ENCODE peak calls at places on chromosome 14, in six cellular contexts. T is SK-N-SH, K is transverse colon, W is esophagus muscularis mucosa, D is H1, J is HepG2. F is an unnamed sample.

GRCh38 chr14:45559626-45560025 is 306.6 kb upstream of the MIS18BP1 start:
- DNase-seq in T (no peak), K (no peak), W (no peak), D (no peak), J (no peak), F (no peak)

GRCh38 chr14:31205681-31206535 is 1.7 kb downstream of the HECTD1 start:
- DNase-seq in T (peak), K (no peak), W (no peak), D (no peak), J (peak), F (no peak)

GRCh38 chr14:26389646-26390508 is 208.0 kb downstream of the NOVA1 start:
- DNase-seq in T (no peak), K (no peak), W (no peak), D (no peak), J (no peak), F (no peak)

GRCh38 chr14:44463386-44464004 is 43.6 kb downstream of the FSCB start:
- DNase-seq in T (no peak), K (no peak), W (no peak), D (no peak), J (no peak), F (no peak)

GRCh38 chr14:34067587-34067986 is 116.7 kb upstream of the EGLN3 start:
- DNase-seq in T (no peak), K (no peak), W (peak), D (no peak), J (no peak), F (no peak)

GRCh38 chr14:99718811-99719192 is 34.7 kb downstream of the CYP46A1 start:
- DNase-seq in T (no peak), K (no peak), W (peak), D (no peak), J (no peak), F (no peak)

GRCh38 chr14:104680056-104680805 is 9.2 kb upstream of the INF2 start:
- DNase-seq in T (no peak), K (peak), W (no peak), D (no peak), J (no peak), F (no peak)

GRCh38 chr14:38108681-38109080 is 99.0 kb upstream of the SSTR1 start:
- DNase-seq in T (no peak), K (no peak), W (no peak), D (no peak), J (no peak), F (no peak)

GRCh38 chr14:102777711-102778615 is 714 bp downstream of the TRAF3 start:
- DNase-seq in T (peak), K (peak), W (no peak), D (no peak), J (no peak), F (no peak)

GRCh38 chr14:31930493-31931225 is 146.4 kb upstream of the ARHGAP5 start:
- DNase-seq in T (no peak), K (no peak), W (no peak), D (no peak), J (peak), F (no peak)

GRCh38 chr14:95495538-95496025 is 20.9 kb downstream of the SYNE3 start:
- DNase-seq in T (no peak), K (peak), W (no peak), D (no peak), J (no peak), F (peak)

GRCh38 chr14:52067873-52068740 is 752 bp downstream of the NID2 start:
- DNase-seq in T (peak), K (peak), W (peak), D (no peak), J (no peak), F (peak)

GRCh38 chr14:90319634-90320541 is 11.9 kb downstream of the NRDE2 start:
- DNase-seq in T (no peak), K (no peak), W (no peak), D (no peak), J (no peak), F (no peak)

GRCh38 chr14:98210045-98210678 is 1061.8 kb downstream of the BCL11B start:
- DNase-seq in T (no peak), K (no peak), W (no peak), D (no peak), J (no peak), F (no peak)

GRCh38 chr14:77026930-77027537 is 1.5 kb downstream of the IRF2BPL start:
- DNase-seq in T (peak), K (no peak), W (no peak), D (no peak), J (no peak), F (no peak)
- TF ChIP-seq EP300 in T (no peak), K (no peak), W (no peak), D (no peak), J (no peak), F (no peak)

GRCh38 chr14:56198438-56198837 is 80.2 kb downstream of the PELI2 start:
- DNase-seq in T (no peak), K (no peak), W (peak), D (no peak), J (no peak), F (no peak)
- TF ChIP-seq POLR2AphosphoS5 in T (no peak), K (no peak), W (no peak), D (no peak), J (no peak), F (no peak)

DNA sequence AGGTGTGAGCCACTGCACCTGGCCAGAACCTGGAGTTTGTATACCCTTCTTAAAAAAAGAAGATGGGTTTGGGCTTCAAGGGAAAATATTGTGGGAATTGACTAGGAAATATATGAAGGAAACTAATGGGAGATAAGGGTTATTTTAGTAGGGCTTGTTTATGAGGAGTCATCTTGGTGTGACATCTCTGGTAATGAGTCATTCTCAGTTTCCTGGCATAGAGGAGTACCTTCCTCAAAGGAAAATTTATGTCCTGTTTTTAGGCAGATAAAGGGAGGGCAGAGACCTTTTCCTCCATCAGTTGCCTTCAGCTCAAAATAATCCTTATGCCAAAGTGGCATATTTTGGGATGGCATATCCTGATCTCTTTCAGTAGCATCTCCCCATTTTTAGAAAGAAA is 30.6 kb upstream of the NFKBIA start:
- DNase-seq in T (no peak), K (no peak), W (no peak), D (no peak), J (no peak), F (no peak)
- TF ChIP-seq EP300 in T (no peak), K (no peak), W (no peak), D (no peak), J (no peak), F (no peak)

GRCh38 chr14:32940711-32941667 is 2.3 kb downstream of the NPAS3 start:
- DNase-seq in T (no peak), K (no peak), W (no peak), D (no peak), J (no peak), F (no peak)

GRCh38 chr14:32938719-32939253 is at the start of gene NPAS3:
- DNase-seq in T (peak), K (no peak), W (no peak), D (no peak), J (no peak), F (peak)

GRCh38 chr14:32941668-32942065 is 3.0 kb downstream of the NPAS3 start:
- DNase-seq in T (no peak), K (no peak), W (no peak), D (no peak), J (no peak), F (no peak)

GRCh38 chr14:32940066-32940651 is 1.5 kb downstream of the NPAS3 start:
- DNase-seq in T (no peak), K (no peak), W (no peak), D (no peak), J (no peak), F (no peak)

DNA sequence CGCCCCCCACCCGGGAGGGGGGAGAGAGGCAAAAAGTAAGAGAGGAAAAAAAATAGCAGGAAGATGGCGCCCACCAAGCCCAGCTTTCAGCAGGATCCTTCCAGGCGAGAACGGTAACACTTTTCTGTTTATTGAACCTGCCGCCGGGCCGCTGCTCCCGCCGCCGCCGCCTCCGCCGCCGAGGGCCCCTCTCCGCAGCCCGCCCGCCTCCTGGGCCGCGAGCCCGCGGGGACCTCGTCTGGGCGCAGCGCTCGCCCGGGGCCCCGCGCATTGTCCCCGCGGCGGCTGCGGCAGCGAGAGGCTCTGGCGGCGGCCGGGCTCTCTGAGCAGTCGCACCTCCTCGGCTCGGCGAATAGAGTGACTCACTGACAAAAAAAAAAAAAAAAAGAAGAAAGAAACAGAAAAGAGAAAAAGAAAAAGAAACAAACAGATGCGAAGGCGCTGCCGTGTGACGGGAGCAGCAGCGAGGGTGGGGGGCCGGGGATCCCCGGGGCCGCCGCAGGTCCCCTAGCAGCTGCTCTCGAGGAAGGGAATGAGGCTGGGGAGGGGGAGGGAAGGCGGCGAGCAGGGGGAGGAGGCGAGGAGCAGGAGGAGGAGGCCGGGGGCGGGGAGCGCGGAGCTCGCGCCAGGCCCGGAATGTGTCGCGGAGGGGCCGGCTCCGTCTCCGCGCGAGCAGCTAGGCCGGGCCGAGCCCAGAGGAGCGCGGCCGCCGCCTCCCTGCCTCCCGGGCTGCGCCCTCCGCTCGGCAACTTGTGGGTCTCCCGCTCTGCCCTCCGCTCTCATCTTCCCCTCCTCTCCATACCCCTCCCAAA is 781 bp downstream of the NPAS3 start:
- DNase-seq in T (peak), K (peak), W (no peak), D (no peak), J (no peak), F (peak)
- TF ChIP-seq POLR2AphosphoS5 in T (no peak), K (no peak), W (peak), D (no peak), J (no peak), F (no peak)

GRCh38 chr14:69501362-69501964 is 16.9 kb downstream of the PLEKHD1 start:
- DNase-seq in T (peak), K (no peak), W (no peak), D (no peak), J (no peak), F (no peak)
- TF ChIP-seq EP300 in T (no peak), K (no peak), W (no peak), D (no peak), J (no peak), F (no peak)

GRCh38 chr14:65258391-65258790 is 154.1 kb upstream of the FUT8 start:
- DNase-seq in T (no peak), K (no peak), W (no peak), D (no peak), J (peak), F (no peak)
- TF ChIP-seq POLR2AphosphoS5 in T (peak), K (no peak), W (no peak), D (no peak), J (no peak), F (no peak)

GRCh38 chr14:49673586-49673985 is 14.4 kb downstream of the POLE2 start:
- DNase-seq in T (no peak), K (no peak), W (no peak), D (no peak), J (no peak), F (no peak)
- TF ChIP-seq EP300 in T (no peak), K (no peak), W (no peak), D (no peak), J (no peak), F (no peak)

GRCh38 chr14:100901391-100902183 is 1.9 kb downstream of the RTL1 start:
- DNase-seq in T (peak), K (no peak), W (peak), D (no peak), J (no peak), F (no peak)
- TF ChIP-seq POLR2AphosphoS5 in T (no peak), K (no peak), W (no peak), D (no peak), J (no peak), F (no peak)

F was measured in upper lobe of left lung.